ENCODE peak calls at places on chromosomes 3 and 15, in seven cellular contexts. Q is activated T-helper 1 cell treated with Interleukin-2 at 50 U/mL for 16 hours; D is activated naive CD4-positive, alpha-beta T cell treated with anti-CD3 and anti-CD28 coated beads, Interleukin-2, amount 10 ng/mL, durations not matched to agents 7 days and 5 days; W is body of pancreas; O is stimulated activated naive B cell treated with anti-CD40 and anti-IgM and Interleukin-4, amounts not matched to agents 10 μg/mL and 1 μg/mL and 100 μg/mL, for 72 hours; T is RPMI8226; L is stimulated activated naive CD8-positive, alpha-beta T cell treated with anti-CD3 and anti-CD28 coated beads, Interleukin-15, amount 100 ng/mL, for 72 hours. V is an unnamed sample.
A peak's percentile ranks its signal among the peaks of the same experiment; 100 is the strongest.

GRCh38 chr15:60699845-60700244 is 220.9 kb upstream of the ICE2 start:
- DNase-seq in Q (no peak), D (no peak), W (no peak), O (no peak), T (no peak), L (no peak), V (no peak)

GRCh38 chr3:14130707-14131106 is 5.9 kb downstream of the TMEM43 start:
- DNase-seq in Q (no peak), D (no peak), W (no peak), O (no peak), T (no peak), L (no peak), V (no peak)

GRCh38 chr15:83858820-83859505 is 205.0 kb downstream of the ADAMTSL3 start:
- DNase-seq in Q (no peak), D (no peak), W (no peak), O (no peak), T (no peak), L (no peak), V (no peak)

GRCh38 chr3:13459605-13460340 is 20.3 kb upstream of the HDAC11 start:
- DNase-seq in Q (no peak), D (no peak), W (no peak), O (no peak), T (no peak), L (no peak), V (no peak)

GRCh38 chr3:143307613-143308183 is 188.1 kb downstream of the CHST2 start:
- DNase-seq in Q (no peak), D (no peak), W (no peak), O (no peak), T (no peak), L (peak; percentile 22), V (no peak)

GRCh38 chr3:152474585-152474984 is 205.9 kb downstream of the MBNL1 start:
- DNase-seq in Q (no peak), D (peak; percentile 27), W (no peak), O (peak; percentile 45), T (peak; percentile 67), L (no peak), V (no peak)

GRCh38 chr3:60609446-60609845 is 641.8 kb downstream of the FHIT start:
- DNase-seq in Q (no peak), D (no peak), W (no peak), O (no peak), T (no peak), L (no peak), V (no peak)

GRCh38 chr15:38864827-38865604 is 300.4 kb upstream of the RASGRP1 start:
- DNase-seq in Q (no peak), D (no peak), W (no peak), O (no peak), T (no peak), L (no peak), V (no peak)

GRCh38 chr15:82105458-82106205 is 59.8 kb upstream of the MEX3B start:
- DNase-seq in Q (no peak), D (no peak), W (peak; percentile 64), O (no peak), T (no peak), L (no peak), V (no peak)

GRCh38 chr3:194690501-194691372 is 5.1 kb downstream of the FAM43A start:
- DNase-seq in Q (no peak), D (no peak), W (no peak), O (no peak), T (peak; percentile 38), L (no peak), V (no peak)

GRCh38 chr3:33041909-33042308 is 55.0 kb downstream of the GLB1 start:
- DNase-seq in Q (no peak), D (no peak), W (no peak), O (no peak), T (no peak), L (no peak), V (no peak)

GRCh38 chr15:23564798-23565394 is 578 bp upstream of the MKRN3 start:
- DNase-seq in Q (no peak), D (no peak), W (no peak), O (no peak), T (no peak), L (no peak), V (no peak)

GRCh38 chr3:161043343-161044035 is 61.7 kb downstream of the B3GALNT1 start:
- DNase-seq in Q (no peak), D (no peak), W (no peak), O (no peak), T (no peak), L (no peak), V (no peak)

GRCh38 chr3:60160105-60160791 is 1091.0 kb downstream of the FHIT start:
- DNase-seq in Q (no peak), D (no peak), W (no peak), O (no peak), T (no peak), L (no peak), V (no peak)

GRCh38 chr15:78695046-78695671 is 54.1 kb upstream of the CHRNB4 start:
- DNase-seq in Q (no peak), D (no peak), W (no peak), O (no peak), T (no peak), L (no peak), V (no peak)

GRCh38 chr3:160637081-160637480 is 39.9 kb upstream of the ARL14 start:
- DNase-seq in Q (no peak), D (no peak), W (no peak), O (no peak), T (no peak), L (no peak), V (no peak)

GRCh38 chr3:136659253-136659652 is 92.9 kb downstream of the STAG1 start:
- DNase-seq in Q (no peak), D (no peak), W (no peak), O (no peak), T (no peak), L (no peak), V (peak; percentile 21)

GRCh38 chr3:104178695-104179094 is 1188.0 kb upstream of the ALCAM start:
- DNase-seq in Q (no peak), D (no peak), W (no peak), O (no peak), T (no peak), L (no peak), V (no peak)

GRCh38 chr15:35519536-35520149 is 26.3 kb downstream of the DPH6 start:
- DNase-seq in Q (no peak), D (no peak), W (no peak), O (no peak), T (no peak), L (no peak), V (no peak)

GRCh38 chr3:184727357-184728060 is 15.6 kb upstream of the MAGEF1 start:
- DNase-seq in Q (no peak), D (peak; percentile 53), W (peak; percentile 69), O (peak; percentile 20), T (peak; percentile 56), L (peak; percentile 43), V (no peak)

GRCh38 chr3:191328383-191328962 is 721 bp upstream of the CCDC50 start:
- DNase-seq in Q (no peak), D (no peak), W (no peak), O (no peak), T (no peak), L (no peak), V (no peak)

GRCh38 chr15:80609512-80609946 is 85.6 kb upstream of the ABHD17C start:
- DNase-seq in Q (no peak), D (no peak), W (no peak), O (no peak), T (no peak), L (no peak), V (no peak)

GRCh38 chr3:126753191-126754160 is 49.4 kb downstream of the CHCHD6 start:
- DNase-seq in Q (no peak), D (no peak), W (no peak), O (no peak), T (no peak), L (no peak), V (no peak)

GRCh38 chr3:15271785-15272381 is 60.5 kb downstream of the SH3BP5 start:
- DNase-seq in Q (peak; percentile 72), D (peak; percentile 90), W (no peak), O (peak; percentile 78), T (no peak), L (peak; percentile 56), V (no peak)

GRCh38 chr3:126473292-126474168 is 2.2 kb downstream of the ZXDC start:
- DNase-seq in Q (no peak), D (no peak), W (no peak), O (no peak), T (no peak), L (no peak), V (no peak)

GRCh38 chr3:84825817-84826216 is 133.0 kb upstream of the CADM2 start:
- DNase-seq in Q (no peak), D (no peak), W (no peak), O (no peak), T (no peak), L (no peak), V (no peak)

GRCh38 chr3:23203651-23204111 is 554 bp downstream of the UBE2E2 start:
- DNase-seq in Q (no peak), D (no peak), W (peak; percentile 23), O (peak; percentile 21), T (peak; percentile 51), L (peak; percentile 34), V (peak; percentile 10)